ENCODE peak calls at places on chromosomes 1 and 21, in five cellular contexts. X is dorsolateral prefrontal cortex; H is activated CD8-positive, alpha-beta T cell treated with anti-CD3 and anti-CD28 coated beads for 36 hours; W is tibial artery; D is cardiac fibroblast. E is an unnamed sample.

GRCh38 chr21:45477176-45478114 is 64.8 kb downstream of the SLC19A1 start:
- DNase-seq in X (no peak), D (no peak), W (no peak), H (no peak), E (no peak)

GRCh38 chr1:208691012-208691411 is 446.8 kb upstream of the PLXNA2 start:
- DNase-seq in W (no peak), H (no peak), D (no peak), X (no peak), E (no peak)

GRCh38 chr1:171833091-171833822 is 8.0 kb upstream of the DNM3 start:
- DNase-seq in H (no peak), X (no peak), D (no peak), W (no peak), E (no peak)

GRCh38 chr21:17576080-17576835 is 36.4 kb downstream of the BTG3 start:
- DNase-seq in W (no peak), H (no peak), D (no peak), X (no peak), E (no peak)

GRCh38 chr1:234782057-234782800 is 172.3 kb upstream of the IRF2BP2 start:
- DNase-seq in H (no peak), D (no peak), W (no peak), X (no peak), E (no peak)

GRCh38 chr1:182041615-182042014 is 19.9 kb downstream of the ZNF648 start:
- DNase-seq in D (peak; percentile 1), X (no peak), H (no peak), W (no peak), E (no peak)

GRCh38 chr1:156150107-156151000 is 3.0 kb upstream of the SEMA4A start:
- DNase-seq in H (peak; percentile 60), W (no peak), X (no peak), D (no peak), E (no peak)

GRCh38 chr21:36747815-36748381 is 49.0 kb downstream of the SIM2 start:
- DNase-seq in X (peak; percentile 52), H (peak; percentile 63), D (peak; percentile 33), W (no peak), E (peak; percentile 82)

GRCh38 chr21:35609263-35609662 is 451.1 kb downstream of the SETD4 start:
- DNase-seq in W (no peak), D (no peak), X (no peak), H (no peak), E (no peak)

GRCh38 chr1:27661412-27662075 is 10.4 kb downstream of the IFI6 start:
- DNase-seq in X (no peak), H (no peak), D (no peak), W (no peak), E (no peak)

GRCh38 chr1:31795801-31796621 is 19.8 kb downstream of the SPOCD1 start:
- DNase-seq in W (peak; percentile 23), D (peak; percentile 88), H (no peak), X (peak; percentile 47), E (no peak)
- TF ChIP-seq CTCF in W (no peak), D (peak; percentile 15), H (no peak), X (no peak), E (no peak)

DNA sequence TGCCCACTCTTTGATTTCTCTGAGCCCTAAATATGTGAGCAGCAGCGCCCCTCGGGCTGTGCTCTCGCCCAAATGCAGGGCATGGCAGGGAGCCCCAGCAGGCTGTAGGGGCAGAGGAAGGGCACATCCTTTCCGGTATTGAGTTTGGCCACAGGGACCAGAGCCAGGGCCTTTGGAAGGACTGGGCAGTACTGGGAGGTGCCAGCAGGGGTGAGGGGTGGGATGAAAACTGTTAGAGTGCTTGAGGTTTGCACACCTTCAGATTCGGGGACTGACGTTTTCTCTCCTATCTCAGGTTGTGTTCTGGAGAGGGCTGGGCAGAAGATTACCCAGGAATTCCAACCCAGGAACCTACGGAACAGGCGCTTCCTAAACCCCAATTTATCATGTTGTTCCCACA is 2.2 kb upstream of the ATP1A2 start:
- DNase-seq in D (no peak), X (no peak), H (no peak), W (no peak), E (no peak)
- TF ChIP-seq CTCF in D (no peak), X (no peak), H (no peak), W (no peak), E (peak; percentile 22)

GRCh38 chr1:30185809-30186208 is 537.6 kb downstream of the MATN1 start:
- DNase-seq in X (no peak), H (no peak), W (no peak), D (no peak), E (no peak)
- TF ChIP-seq CTCF in X (no peak), H (no peak), W (no peak), D (no peak), E (no peak)

GRCh38 chr1:53114090-53114489 is 28.3 kb downstream of the SLC1A7 start:
- DNase-seq in W (no peak), D (no peak), H (no peak), X (no peak), E (no peak)

GRCh38 chr1:53116307-53116810 is 26.1 kb downstream of the SLC1A7 start:
- DNase-seq in H (no peak), D (no peak), X (no peak), W (no peak), E (no peak)

GRCh38 chr1:53114581-53115400 is 27.6 kb downstream of the SLC1A7 start:
- DNase-seq in X (no peak), W (no peak), D (no peak), H (no peak), E (no peak)

GRCh38 chr1:53116933-53117332 is 25.5 kb downstream of the SLC1A7 start:
- DNase-seq in X (no peak), H (no peak), W (no peak), D (no peak), E (no peak)

DNA sequence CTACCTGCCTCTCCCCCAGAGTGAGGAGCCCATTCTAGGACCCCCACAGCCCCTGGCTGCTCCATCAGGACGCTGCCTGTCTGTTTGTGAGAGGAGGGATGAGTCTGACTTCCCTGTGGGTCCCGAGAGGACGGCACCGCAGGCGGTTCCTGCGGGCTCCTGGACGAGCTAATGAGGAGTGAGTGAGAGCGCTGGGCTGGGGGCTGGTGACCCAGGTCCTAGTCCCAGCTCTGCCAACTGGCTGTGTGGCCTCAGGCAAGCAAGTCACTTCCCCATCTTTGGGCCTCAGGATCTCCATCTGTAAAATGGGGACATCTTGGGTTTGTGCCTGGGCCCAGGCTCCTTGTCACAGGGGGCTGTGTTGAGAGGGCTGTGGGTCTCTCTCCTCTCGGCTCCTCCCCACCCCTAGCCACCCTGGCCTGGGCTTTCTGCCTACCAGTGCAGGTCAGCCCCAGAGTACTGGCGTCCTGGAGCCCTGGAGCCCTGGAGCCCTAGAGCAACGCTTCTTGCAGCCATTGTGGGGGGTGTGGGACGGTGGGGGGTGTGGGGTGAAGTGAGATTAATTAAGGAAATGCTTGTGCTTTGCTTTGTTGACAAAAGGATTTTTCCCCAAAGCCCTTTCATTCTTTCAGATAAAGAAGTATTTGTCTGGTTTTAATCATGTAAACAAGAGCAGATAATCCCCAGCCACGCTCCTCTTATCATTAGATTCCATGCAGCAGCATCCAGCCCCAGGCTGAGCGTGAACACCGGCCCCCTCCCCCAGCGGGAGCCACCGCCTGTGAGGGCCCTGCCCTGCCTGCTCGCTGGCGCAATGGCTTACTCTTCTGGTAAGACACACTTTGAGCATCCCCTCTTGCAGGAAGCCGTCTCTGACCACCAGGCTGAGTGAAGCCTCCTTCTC is 26.8 kb downstream of the SLC1A7 start:
- DNase-seq in X (no peak), D (no peak), W (no peak), H (no peak), E (peak; percentile 58)
- TF ChIP-seq CTCF in X (no peak), D (no peak), W (no peak), H (no peak), E (no peak)

GRCh38 chr1:20169932-20170331 is 16.0 kb upstream of the UBXN10 start:
- DNase-seq in X (no peak), W (no peak), D (no peak), H (no peak), E (no peak)
- TF ChIP-seq CTCF in X (no peak), W (no peak), D (no peak), H (no peak), E (no peak)

DNA sequence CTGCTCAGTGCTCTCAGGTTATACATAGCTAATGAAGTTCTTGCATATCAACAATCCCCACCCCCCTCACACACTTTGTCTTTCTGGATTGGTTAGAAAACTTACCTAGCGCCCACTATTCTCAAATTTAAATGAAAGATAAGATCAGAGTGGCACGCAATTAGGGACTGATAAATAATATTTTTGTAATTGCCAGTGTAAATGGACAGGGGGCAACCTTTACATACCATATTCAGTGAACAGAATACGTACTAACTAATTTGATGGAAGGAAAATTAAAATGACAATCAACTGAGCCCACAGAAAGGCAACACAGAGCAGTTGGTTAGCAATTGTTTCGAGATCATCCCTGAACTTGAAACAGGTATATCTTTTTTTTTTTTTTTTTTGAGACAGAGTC is 11.7 kb downstream of the SELL start:
- DNase-seq in D (no peak), H (no peak), W (no peak), X (no peak), E (no peak)
- TF ChIP-seq CTCF in D (no peak), H (no peak), W (no peak), X (no peak), E (no peak)

GRCh38 chr1:31977361-31978131 is 36.1 kb upstream of the KHDRBS1 start:
- DNase-seq in H (no peak), W (no peak), D (peak; percentile 85), X (no peak), E (no peak)
- TF ChIP-seq CTCF in H (no peak), W (peak; percentile 40), D (peak; percentile 54), X (no peak), E (no peak)

GRCh38 chr1:33050221-33051076 is 13.8 kb upstream of the AK2 start:
- DNase-seq in W (no peak), H (peak; percentile 16), D (peak; percentile 96), X (no peak), E (no peak)
- TF ChIP-seq CTCF in W (no peak), H (no peak), D (no peak), X (no peak), E (no peak)

GRCh38 chr1:74505889-74506288 is 6.5 kb downstream of the LRRC53 start:
- DNase-seq in H (no peak), D (no peak), X (no peak), W (no peak), E (no peak)
- TF ChIP-seq CTCF in H (no peak), D (no peak), X (no peak), W (no peak), E (no peak)

E was measured in mesothelial cell of epicardium.